ENCODE peak calls at places on chromosome X, in nine cellular contexts. One of them, this sample, is unnamed.

GRCh38 chrX:140712413-140713173 is 3.0 kb downstream of the LINC00632 start:
- DNase-seq in endothelial cell of umbilical vein: no peak
- DNase-seq in uterus: peak
- DNase-seq in Peyer's patch: no peak
- DNase-seq in A549: peak
- DNase-seq in HepG2: no peak
- DNase-seq in suprapubic skin: peak
- DNase-seq in IMR-90: peak
- DNase-seq in body of pancreas: peak
- DNase-seq in this sample: peak

GRCh38 chrX:1546601-1547275 is 9.8 kb upstream of the P2RY8 start:
- DNase-seq in endothelial cell of umbilical vein: no peak
- DNase-seq in uterus: no peak
- DNase-seq in Peyer's patch: no peak
- DNase-seq in A549: no peak
- DNase-seq in HepG2: no peak
- DNase-seq in suprapubic skin: peak
- DNase-seq in IMR-90: no peak
- DNase-seq in body of pancreas: no peak
- DNase-seq in this sample: no peak

GRCh38 chrX:135910251-135910650 is 16.7 kb downstream of the SAGE1 start:
- DNase-seq in endothelial cell of umbilical vein: no peak
- DNase-seq in uterus: no peak
- DNase-seq in Peyer's patch: no peak
- DNase-seq in A549: no peak
- DNase-seq in HepG2: no peak
- DNase-seq in suprapubic skin: no peak
- DNase-seq in IMR-90: no peak
- DNase-seq in body of pancreas: no peak
- DNase-seq in this sample: no peak

GRCh38 chrX:41313419-41313818 is 20.5 kb upstream of the DDX3X start:
- DNase-seq in endothelial cell of umbilical vein: no peak
- DNase-seq in uterus: no peak
- DNase-seq in Peyer's patch: no peak
- DNase-seq in A549: no peak
- DNase-seq in HepG2: no peak
- DNase-seq in suprapubic skin: no peak
- DNase-seq in IMR-90: peak
- DNase-seq in body of pancreas: no peak
- DNase-seq in this sample: no peak

GRCh38 chrX:132435222-132435621 is 53.6 kb downstream of the MBNL3 start:
- DNase-seq in endothelial cell of umbilical vein: no peak
- DNase-seq in uterus: no peak
- DNase-seq in Peyer's patch: no peak
- DNase-seq in A549: no peak
- DNase-seq in HepG2: no peak
- DNase-seq in suprapubic skin: no peak
- DNase-seq in IMR-90: no peak
- DNase-seq in body of pancreas: no peak
- DNase-seq in this sample: no peak

GRCh38 chrX:120761810-120762209 is 113.9 kb downstream of the CT47B1 start:
- DNase-seq in endothelial cell of umbilical vein: no peak
- DNase-seq in uterus: peak
- DNase-seq in Peyer's patch: no peak
- DNase-seq in A549: no peak
- DNase-seq in HepG2: peak
- DNase-seq in suprapubic skin: no peak
- DNase-seq in IMR-90: peak
- DNase-seq in body of pancreas: no peak
- DNase-seq in this sample: no peak

GRCh38 chrX:123753656-123754350 is 21.0 kb upstream of the THOC2 start:
- DNase-seq in endothelial cell of umbilical vein: no peak
- DNase-seq in uterus: no peak
- DNase-seq in Peyer's patch: no peak
- DNase-seq in A549: no peak
- DNase-seq in HepG2: no peak
- DNase-seq in suprapubic skin: no peak
- DNase-seq in IMR-90: no peak
- DNase-seq in body of pancreas: no peak
- DNase-seq in this sample: no peak

GRCh38 chrX:17788956-17789562 is 51.8 kb downstream of the SCML1 start:
- DNase-seq in endothelial cell of umbilical vein: no peak
- DNase-seq in uterus: no peak
- DNase-seq in Peyer's patch: no peak
- DNase-seq in A549: no peak
- DNase-seq in HepG2: no peak
- DNase-seq in suprapubic skin: no peak
- DNase-seq in IMR-90: no peak
- DNase-seq in body of pancreas: no peak
- DNase-seq in this sample: no peak

GRCh38 chrX:69293776-69294601 is 128.7 kb upstream of the PJA1 start:
- DNase-seq in endothelial cell of umbilical vein: no peak
- DNase-seq in uterus: no peak
- DNase-seq in Peyer's patch: no peak
- DNase-seq in A549: no peak
- DNase-seq in HepG2: no peak
- DNase-seq in suprapubic skin: no peak
- DNase-seq in IMR-90: no peak
- DNase-seq in body of pancreas: no peak
- DNase-seq in this sample: no peak

GRCh38 chrX:1904663-1905218 is 289.9 kb downstream of the ASMT start:
- DNase-seq in endothelial cell of umbilical vein: no peak
- DNase-seq in uterus: no peak
- DNase-seq in Peyer's patch: no peak
- DNase-seq in A549: no peak
- DNase-seq in HepG2: no peak
- DNase-seq in suprapubic skin: no peak
- DNase-seq in IMR-90: no peak
- DNase-seq in body of pancreas: no peak
- DNase-seq in this sample: no peak

GRCh38 chrX:102154218-102154860 is 1.4 kb downstream of the BEX5 start:
- DNase-seq in endothelial cell of umbilical vein: no peak
- DNase-seq in uterus: no peak
- DNase-seq in Peyer's patch: no peak
- DNase-seq in A549: no peak
- DNase-seq in HepG2: no peak
- DNase-seq in suprapubic skin: no peak
- DNase-seq in IMR-90: no peak
- DNase-seq in body of pancreas: no peak
- DNase-seq in this sample: no peak

GRCh38 chrX:8520791-8521190 is 56.2 kb downstream of the VCX3B start:
- DNase-seq in endothelial cell of umbilical vein: no peak
- DNase-seq in uterus: no peak
- DNase-seq in Peyer's patch: no peak
- DNase-seq in A549: no peak
- DNase-seq in HepG2: no peak
- DNase-seq in suprapubic skin: no peak
- DNase-seq in IMR-90: no peak
- DNase-seq in body of pancreas: no peak
- DNase-seq in this sample: no peak
- TF ChIP-seq POLR2A in endothelial cell of umbilical vein: no peak
- TF ChIP-seq POLR2A in uterus: no peak
- TF ChIP-seq POLR2A in Peyer's patch: no peak
- TF ChIP-seq POLR2A in A549: no peak
- TF ChIP-seq POLR2A in HepG2: no peak
- TF ChIP-seq POLR2A in suprapubic skin: no peak
- TF ChIP-seq POLR2A in IMR-90: no peak
- TF ChIP-seq POLR2A in body of pancreas: no peak
- TF ChIP-seq POLR2A in this sample: no peak

GRCh38 chrX:44872319-44872816 is 620 bp upstream of the KDM6A start:
- DNase-seq in endothelial cell of umbilical vein: peak
- DNase-seq in uterus: no peak
- DNase-seq in Peyer's patch: peak
- DNase-seq in A549: peak
- DNase-seq in HepG2: no peak
- DNase-seq in suprapubic skin: peak
- DNase-seq in IMR-90: peak
- DNase-seq in body of pancreas: peak
- DNase-seq in this sample: no peak
- TF ChIP-seq POLR2A in endothelial cell of umbilical vein: peak
- TF ChIP-seq POLR2A in uterus: no peak
- TF ChIP-seq POLR2A in Peyer's patch: no peak
- TF ChIP-seq POLR2A in A549: peak
- TF ChIP-seq POLR2A in HepG2: no peak
- TF ChIP-seq POLR2A in suprapubic skin: no peak
- TF ChIP-seq POLR2A in IMR-90: no peak
- TF ChIP-seq POLR2A in body of pancreas: no peak
- TF ChIP-seq POLR2A in this sample: peak

GRCh38 chrX:149540133-149540620 is 635 bp upstream of the EOLA1 start:
- DNase-seq in endothelial cell of umbilical vein: no peak
- DNase-seq in uterus: peak
- DNase-seq in Peyer's patch: peak
- DNase-seq in A549: peak
- DNase-seq in HepG2: peak
- DNase-seq in suprapubic skin: peak
- DNase-seq in IMR-90: peak
- DNase-seq in body of pancreas: peak
- DNase-seq in this sample: peak

GRCh38 chrX:149539283-149540132 is 1.3 kb upstream of the EOLA1 start:
- DNase-seq in endothelial cell of umbilical vein: peak
- DNase-seq in uterus: peak
- DNase-seq in Peyer's patch: peak
- DNase-seq in A549: peak
- DNase-seq in HepG2: peak
- DNase-seq in suprapubic skin: peak
- DNase-seq in IMR-90: peak
- DNase-seq in body of pancreas: peak
- DNase-seq in this sample: peak

GRCh38 chrX:149541521-149542047 is 772 bp downstream of the EOLA1 start:
- DNase-seq in endothelial cell of umbilical vein: no peak
- DNase-seq in uterus: no peak
- DNase-seq in Peyer's patch: no peak
- DNase-seq in A549: no peak
- DNase-seq in HepG2: no peak
- DNase-seq in suprapubic skin: no peak
- DNase-seq in IMR-90: no peak
- DNase-seq in body of pancreas: no peak
- DNase-seq in this sample: no peak

DNA sequence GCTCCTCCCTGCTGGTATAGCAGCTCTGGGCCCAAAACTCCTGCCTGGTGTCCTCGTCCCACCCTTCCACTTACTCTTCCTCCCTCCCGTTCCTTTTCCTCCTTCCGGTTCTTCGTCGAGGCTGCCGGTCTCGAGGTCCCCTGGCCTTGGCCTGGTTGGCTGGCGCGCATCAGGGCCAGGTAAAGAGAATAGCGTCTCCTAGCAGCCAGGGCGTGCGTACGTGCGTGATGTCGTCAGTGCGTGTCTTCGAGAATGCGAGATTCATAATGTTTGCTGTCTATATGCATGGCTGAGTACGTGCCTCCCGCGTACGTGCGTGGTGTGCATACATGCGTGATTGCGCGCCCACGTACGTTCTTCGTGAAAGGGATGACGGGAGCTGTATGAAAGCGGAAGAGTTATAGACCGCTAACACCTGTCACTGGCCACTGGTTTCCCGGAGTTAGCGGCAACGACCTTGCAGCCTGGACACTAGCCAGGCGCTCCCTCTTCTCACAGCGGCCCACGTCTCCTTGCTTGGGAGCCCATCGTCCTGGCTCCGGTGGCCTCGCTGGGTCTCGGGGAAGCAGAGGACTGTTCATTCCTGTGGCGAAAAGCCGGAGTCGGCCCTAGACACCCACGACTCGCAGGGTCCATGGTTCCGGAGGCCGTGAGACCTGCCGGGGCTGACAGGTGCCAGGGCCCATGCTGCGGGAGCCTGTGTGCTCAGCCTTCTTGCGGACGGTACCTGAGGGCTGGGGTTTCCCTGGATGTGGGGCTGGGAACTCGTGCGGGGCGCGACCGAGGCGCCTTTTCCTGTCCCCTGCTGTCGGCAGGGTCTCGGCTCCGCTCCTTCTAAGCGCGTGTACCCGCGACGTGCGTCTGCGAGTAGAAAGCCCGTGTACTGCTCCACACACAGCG is at the start of gene EOLA1:
- DNase-seq in endothelial cell of umbilical vein: peak
- DNase-seq in uterus: no peak
- DNase-seq in Peyer's patch: peak
- DNase-seq in A549: peak
- DNase-seq in HepG2: peak
- DNase-seq in suprapubic skin: peak
- DNase-seq in IMR-90: peak
- DNase-seq in body of pancreas: peak
- DNase-seq in this sample: peak
- TF ChIP-seq POLR2A in endothelial cell of umbilical vein: peak
- TF ChIP-seq POLR2A in uterus: no peak
- TF ChIP-seq POLR2A in Peyer's patch: peak
- TF ChIP-seq POLR2A in A549: peak
- TF ChIP-seq POLR2A in HepG2: peak
- TF ChIP-seq POLR2A in suprapubic skin: peak
- TF ChIP-seq POLR2A in IMR-90: peak
- TF ChIP-seq POLR2A in body of pancreas: peak
- TF ChIP-seq POLR2A in this sample: peak

GRCh38 chrX:133950214-133950613 is 35.2 kb downstream of the GPC3 start:
- DNase-seq in endothelial cell of umbilical vein: no peak
- DNase-seq in uterus: no peak
- DNase-seq in Peyer's patch: no peak
- DNase-seq in A549: no peak
- DNase-seq in HepG2: no peak
- DNase-seq in suprapubic skin: no peak
- DNase-seq in IMR-90: no peak
- DNase-seq in body of pancreas: no peak
- DNase-seq in this sample: no peak

GRCh38 chrX:133947022-133947421 is 38.4 kb downstream of the GPC3 start:
- DNase-seq in endothelial cell of umbilical vein: no peak
- DNase-seq in uterus: no peak
- DNase-seq in Peyer's patch: no peak
- DNase-seq in A549: no peak
- DNase-seq in HepG2: no peak
- DNase-seq in suprapubic skin: no peak
- DNase-seq in IMR-90: no peak
- DNase-seq in body of pancreas: no peak
- DNase-seq in this sample: no peak

GRCh38 chrX:133953078-133953477 is 32.3 kb downstream of the GPC3 start:
- DNase-seq in endothelial cell of umbilical vein: no peak
- DNase-seq in uterus: no peak
- DNase-seq in Peyer's patch: no peak
- DNase-seq in A549: no peak
- DNase-seq in HepG2: no peak
- DNase-seq in suprapubic skin: no peak
- DNase-seq in IMR-90: no peak
- DNase-seq in body of pancreas: no peak
- DNase-seq in this sample: no peak

GRCh38 chrX:133951098-133951497 is 34.3 kb downstream of the GPC3 start:
- DNase-seq in endothelial cell of umbilical vein: no peak
- DNase-seq in uterus: no peak
- DNase-seq in Peyer's patch: no peak
- DNase-seq in A549: no peak
- DNase-seq in HepG2: no peak
- DNase-seq in suprapubic skin: no peak
- DNase-seq in IMR-90: no peak
- DNase-seq in body of pancreas: no peak
- DNase-seq in this sample: no peak

DNA sequence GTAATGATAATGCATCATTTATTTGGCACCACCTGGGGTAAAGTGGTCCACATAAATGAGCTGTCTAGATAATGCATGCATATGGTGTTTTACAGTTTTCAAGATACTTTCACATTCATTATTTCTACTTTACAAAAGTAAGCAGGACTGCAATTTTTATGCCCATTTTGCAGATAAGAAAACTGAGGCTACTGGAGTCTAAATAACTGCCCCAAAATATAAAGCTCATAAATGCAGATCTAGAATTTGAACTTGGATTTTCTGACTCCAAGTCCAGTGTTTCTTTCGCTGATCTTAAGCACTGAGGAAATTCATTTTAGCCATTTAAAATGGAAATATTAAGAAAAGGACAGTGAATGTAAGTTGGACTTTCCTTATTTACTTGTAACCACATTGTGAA is 36.5 kb downstream of the GPC3 start:
- DNase-seq in endothelial cell of umbilical vein: no peak
- DNase-seq in uterus: no peak
- DNase-seq in Peyer's patch: no peak
- DNase-seq in A549: no peak
- DNase-seq in HepG2: no peak
- DNase-seq in suprapubic skin: no peak
- DNase-seq in IMR-90: no peak
- DNase-seq in body of pancreas: no peak
- DNase-seq in this sample: no peak
- TF ChIP-seq POLR2A in endothelial cell of umbilical vein: no peak
- TF ChIP-seq POLR2A in uterus: no peak
- TF ChIP-seq POLR2A in Peyer's patch: no peak
- TF ChIP-seq POLR2A in A549: no peak
- TF ChIP-seq POLR2A in HepG2: no peak
- TF ChIP-seq POLR2A in suprapubic skin: no peak
- TF ChIP-seq POLR2A in IMR-90: no peak
- TF ChIP-seq POLR2A in body of pancreas: no peak
- TF ChIP-seq POLR2A in this sample: no peak